ENCODE peak calls at places on chromosomes 1 and 21, in six cellular contexts. One of them, this sample, is unnamed.

GRCh38 chr1:100298512-100298911 is 32.5 kb downstream of the RTCA start:
- DNase-seq in anterior cingulate cortex: no peak
- DNase-seq in ELR: no peak
- DNase-seq in NCI-H524 treated with DMSO at 0.1 percent for 48 hours: no peak
- DNase-seq in activated T-cell treated with anti-CD3 and anti-CD28 coated beads for 1 hour: no peak
- DNase-seq in T-cell: no peak
- DNase-seq in this sample: no peak

GRCh38 chr1:159949123-159949522 is 3.7 kb upstream of the IGSF9 start:
- DNase-seq in NCI-H524 treated with DMSO at 0.1 percent for 48 hours: no peak
- DNase-seq in anterior cingulate cortex: no peak
- DNase-seq in activated T-cell treated with anti-CD3 and anti-CD28 coated beads for 1 hour: no peak
- DNase-seq in T-cell: no peak
- DNase-seq in ELR: no peak
- DNase-seq in this sample: no peak

GRCh38 chr21:28738882-28739281 is 253.8 kb downstream of the LTN1 start:
- DNase-seq in T-cell: no peak
- DNase-seq in ELR: no peak
- DNase-seq in anterior cingulate cortex: no peak
- DNase-seq in activated T-cell treated with anti-CD3 and anti-CD28 coated beads for 1 hour: no peak
- DNase-seq in NCI-H524 treated with DMSO at 0.1 percent for 48 hours: no peak
- DNase-seq in this sample: no peak

GRCh38 chr1:1875932-1876331 is 15.0 kb downstream of the GNB1 start:
- DNase-seq in NCI-H524 treated with DMSO at 0.1 percent for 48 hours: no peak
- DNase-seq in ELR: no peak
- DNase-seq in activated T-cell treated with anti-CD3 and anti-CD28 coated beads for 1 hour: no peak
- DNase-seq in anterior cingulate cortex: no peak
- DNase-seq in T-cell: no peak
- DNase-seq in this sample: no peak

GRCh38 chr1:18946550-18947381 is 9.7 kb downstream of the IFFO2 start:
- DNase-seq in ELR: no peak
- DNase-seq in NCI-H524 treated with DMSO at 0.1 percent for 48 hours: no peak
- DNase-seq in T-cell: no peak
- DNase-seq in activated T-cell treated with anti-CD3 and anti-CD28 coated beads for 1 hour: no peak
- DNase-seq in anterior cingulate cortex: no peak
- DNase-seq in this sample: no peak

GRCh38 chr1:16211824-16212223 is 628 bp downstream of the ARHGEF19 start:
- DNase-seq in activated T-cell treated with anti-CD3 and anti-CD28 coated beads for 1 hour: no peak
- DNase-seq in NCI-H524 treated with DMSO at 0.1 percent for 48 hours: no peak
- DNase-seq in T-cell: no peak
- DNase-seq in anterior cingulate cortex: no peak
- DNase-seq in ELR: no peak
- DNase-seq in this sample: no peak

GRCh38 chr1:168121314-168122029 is 15.3 kb downstream of the GPR161 start:
- DNase-seq in anterior cingulate cortex: no peak
- DNase-seq in NCI-H524 treated with DMSO at 0.1 percent for 48 hours: no peak
- DNase-seq in T-cell: no peak
- DNase-seq in activated T-cell treated with anti-CD3 and anti-CD28 coated beads for 1 hour: no peak
- DNase-seq in ELR: peak; percentile 32
- DNase-seq in this sample: no peak

GRCh38 chr1:118902299-118903270 is 85.6 kb downstream of the TBX15 start:
- DNase-seq in anterior cingulate cortex: no peak
- DNase-seq in ELR: no peak
- DNase-seq in NCI-H524 treated with DMSO at 0.1 percent for 48 hours: no peak
- DNase-seq in T-cell: no peak
- DNase-seq in activated T-cell treated with anti-CD3 and anti-CD28 coated beads for 1 hour: no peak
- DNase-seq in this sample: no peak

GRCh38 chr21:29196021-29196663 is 65.7 kb downstream of the MAP3K7CL start:
- DNase-seq in T-cell: peak; percentile 52
- DNase-seq in ELR: peak; percentile 98
- DNase-seq in NCI-H524 treated with DMSO at 0.1 percent for 48 hours: no peak
- DNase-seq in activated T-cell treated with anti-CD3 and anti-CD28 coated beads for 1 hour: peak; percentile 41
- DNase-seq in anterior cingulate cortex: no peak
- DNase-seq in this sample: peak; percentile 19

GRCh38 chr1:7253118-7253480 is 467.8 kb downstream of the CAMTA1 start:
- DNase-seq in anterior cingulate cortex: no peak
- DNase-seq in T-cell: no peak
- DNase-seq in NCI-H524 treated with DMSO at 0.1 percent for 48 hours: no peak
- DNase-seq in activated T-cell treated with anti-CD3 and anti-CD28 coated beads for 1 hour: no peak
- DNase-seq in ELR: peak; percentile 87
- DNase-seq in this sample: no peak

GRCh38 chr1:34753163-34753562 is 1.7 kb upstream of the GJB5 start:
- DNase-seq in anterior cingulate cortex: no peak
- DNase-seq in T-cell: no peak
- DNase-seq in NCI-H524 treated with DMSO at 0.1 percent for 48 hours: no peak
- DNase-seq in ELR: peak; percentile 44
- DNase-seq in activated T-cell treated with anti-CD3 and anti-CD28 coated beads for 1 hour: no peak
- DNase-seq in this sample: no peak

GRCh38 chr1:96845464-96845863 is 123.9 kb downstream of the PTBP2 start:
- DNase-seq in ELR: peak; percentile 35
- DNase-seq in anterior cingulate cortex: peak; percentile 7
- DNase-seq in T-cell: no peak
- DNase-seq in NCI-H524 treated with DMSO at 0.1 percent for 48 hours: no peak
- DNase-seq in activated T-cell treated with anti-CD3 and anti-CD28 coated beads for 1 hour: no peak
- DNase-seq in this sample: peak; percentile 8

GRCh38 chr1:26409191-26409751 is 1.3 kb upstream of the LIN28A start:
- DNase-seq in activated T-cell treated with anti-CD3 and anti-CD28 coated beads for 1 hour: no peak
- DNase-seq in NCI-H524 treated with DMSO at 0.1 percent for 48 hours: no peak
- DNase-seq in T-cell: no peak
- DNase-seq in anterior cingulate cortex: no peak
- DNase-seq in ELR: peak; percentile 36
- DNase-seq in this sample: peak; percentile 48

GRCh38 chr1:225691861-225692516 is 39.1 kb upstream of the ENAH start:
- DNase-seq in NCI-H524 treated with DMSO at 0.1 percent for 48 hours: no peak
- DNase-seq in ELR: peak; percentile 43
- DNase-seq in activated T-cell treated with anti-CD3 and anti-CD28 coated beads for 1 hour: no peak
- DNase-seq in anterior cingulate cortex: no peak
- DNase-seq in T-cell: no peak
- DNase-seq in this sample: no peak

GRCh38 chr1:46801323-46802055 is 2.6 kb downstream of the CYP4B1 start:
- DNase-seq in ELR: no peak
- DNase-seq in NCI-H524 treated with DMSO at 0.1 percent for 48 hours: no peak
- DNase-seq in activated T-cell treated with anti-CD3 and anti-CD28 coated beads for 1 hour: no peak
- DNase-seq in anterior cingulate cortex: no peak
- DNase-seq in T-cell: no peak
- DNase-seq in this sample: no peak

GRCh38 chr1:40956397-40956796 is 23.1 kb upstream of the CTPS1 start:
- DNase-seq in anterior cingulate cortex: no peak
- DNase-seq in activated T-cell treated with anti-CD3 and anti-CD28 coated beads for 1 hour: no peak
- DNase-seq in T-cell: no peak
- DNase-seq in NCI-H524 treated with DMSO at 0.1 percent for 48 hours: no peak
- DNase-seq in ELR: no peak
- DNase-seq in this sample: no peak

GRCh38 chr1:24151175-24151533 is 8.2 kb upstream of the IL22RA1 start:
- DNase-seq in anterior cingulate cortex: no peak
- DNase-seq in ELR: no peak
- DNase-seq in NCI-H524 treated with DMSO at 0.1 percent for 48 hours: no peak
- DNase-seq in T-cell: no peak
- DNase-seq in activated T-cell treated with anti-CD3 and anti-CD28 coated beads for 1 hour: no peak
- DNase-seq in this sample: no peak

GRCh38 chr1:17746920-17747319 is 8.2 kb upstream of the ACTL8 start:
- DNase-seq in anterior cingulate cortex: no peak
- DNase-seq in T-cell: no peak
- DNase-seq in ELR: no peak
- DNase-seq in NCI-H524 treated with DMSO at 0.1 percent for 48 hours: peak; percentile 19
- DNase-seq in activated T-cell treated with anti-CD3 and anti-CD28 coated beads for 1 hour: no peak
- DNase-seq in this sample: no peak

GRCh38 chr1:234409328-234409727 is 36.1 kb downstream of the COA6 start:
- DNase-seq in T-cell: peak; percentile 26
- DNase-seq in activated T-cell treated with anti-CD3 and anti-CD28 coated beads for 1 hour: no peak
- DNase-seq in anterior cingulate cortex: no peak
- DNase-seq in NCI-H524 treated with DMSO at 0.1 percent for 48 hours: no peak
- DNase-seq in ELR: no peak
- DNase-seq in this sample: peak; percentile 71

GRCh38 chr1:179447489-179447888 is 81.7 kb downstream of the AXDND1 start:
- DNase-seq in activated T-cell treated with anti-CD3 and anti-CD28 coated beads for 1 hour: no peak
- DNase-seq in T-cell: no peak
- DNase-seq in ELR: peak; percentile 37
- DNase-seq in NCI-H524 treated with DMSO at 0.1 percent for 48 hours: no peak
- DNase-seq in anterior cingulate cortex: no peak
- DNase-seq in this sample: no peak

GRCh38 chr1:243216741-243217140 is 38.3 kb downstream of the CEP170 start:
- DNase-seq in activated T-cell treated with anti-CD3 and anti-CD28 coated beads for 1 hour: no peak
- DNase-seq in NCI-H524 treated with DMSO at 0.1 percent for 48 hours: no peak
- DNase-seq in T-cell: no peak
- DNase-seq in anterior cingulate cortex: no peak
- DNase-seq in ELR: no peak
- DNase-seq in this sample: no peak

GRCh38 chr1:172489847-172490246 is 43.1 kb upstream of the SUCO start:
- DNase-seq in activated T-cell treated with anti-CD3 and anti-CD28 coated beads for 1 hour: no peak
- DNase-seq in NCI-H524 treated with DMSO at 0.1 percent for 48 hours: no peak
- DNase-seq in anterior cingulate cortex: no peak
- DNase-seq in ELR: no peak
- DNase-seq in T-cell: no peak
- DNase-seq in this sample: no peak

GRCh38 chr1:63674238-63674864 is 81.1 kb downstream of the PGM1 start:
- DNase-seq in NCI-H524 treated with DMSO at 0.1 percent for 48 hours: peak; percentile 8
- DNase-seq in anterior cingulate cortex: peak; percentile 13
- DNase-seq in ELR: peak; percentile 93
- DNase-seq in T-cell: no peak
- DNase-seq in activated T-cell treated with anti-CD3 and anti-CD28 coated beads for 1 hour: no peak
- DNase-seq in this sample: no peak

GRCh38 chr1:20964540-20965484 is 177.7 kb upstream of the HP1BP3 start:
- DNase-seq in T-cell: no peak
- DNase-seq in anterior cingulate cortex: no peak
- DNase-seq in NCI-H524 treated with DMSO at 0.1 percent for 48 hours: no peak
- DNase-seq in activated T-cell treated with anti-CD3 and anti-CD28 coated beads for 1 hour: no peak
- DNase-seq in ELR: no peak
- DNase-seq in this sample: no peak

GRCh38 chr1:30907390-30907640 is 1.2 kb downstream of the SDC3 start:
- DNase-seq in NCI-H524 treated with DMSO at 0.1 percent for 48 hours: no peak
- DNase-seq in activated T-cell treated with anti-CD3 and anti-CD28 coated beads for 1 hour: no peak
- DNase-seq in ELR: no peak
- DNase-seq in anterior cingulate cortex: no peak
- DNase-seq in T-cell: no peak
- DNase-seq in this sample: no peak

GRCh38 chr1:59057211-59057694 is 239.6 kb upstream of the FGGY start:
- DNase-seq in NCI-H524 treated with DMSO at 0.1 percent for 48 hours: no peak
- DNase-seq in ELR: peak; percentile 60
- DNase-seq in anterior cingulate cortex: no peak
- DNase-seq in activated T-cell treated with anti-CD3 and anti-CD28 coated beads for 1 hour: no peak
- DNase-seq in T-cell: no peak
- DNase-seq in this sample: no peak

GRCh38 chr21:42533306-42533962 is 19.8 kb downstream of the SLC37A1 start:
- DNase-seq in T-cell: no peak
- DNase-seq in NCI-H524 treated with DMSO at 0.1 percent for 48 hours: no peak
- DNase-seq in activated T-cell treated with anti-CD3 and anti-CD28 coated beads for 1 hour: no peak
- DNase-seq in anterior cingulate cortex: no peak
- DNase-seq in ELR: no peak
- DNase-seq in this sample: no peak

GRCh38 chr1:49181033-49181432 is 404.3 kb upstream of the BEND5 start:
- DNase-seq in T-cell: no peak
- DNase-seq in activated T-cell treated with anti-CD3 and anti-CD28 coated beads for 1 hour: no peak
- DNase-seq in ELR: no peak
- DNase-seq in NCI-H524 treated with DMSO at 0.1 percent for 48 hours: no peak
- DNase-seq in anterior cingulate cortex: no peak
- DNase-seq in this sample: no peak

GRCh38 chr1:62337535-62337784 is 18.2 kb upstream of the KANK4 start:
- DNase-seq in T-cell: no peak
- DNase-seq in NCI-H524 treated with DMSO at 0.1 percent for 48 hours: no peak
- DNase-seq in anterior cingulate cortex: no peak
- DNase-seq in activated T-cell treated with anti-CD3 and anti-CD28 coated beads for 1 hour: no peak
- DNase-seq in ELR: no peak
- DNase-seq in this sample: no peak